ENCODE peak calls at places on chromosomes 1 and 21, in five cellular contexts. One of them, this sample, is unnamed.

GRCh38 chr21:25967566-25968438 is 202.8 kb downstream of the APP start:
- DNase-seq in mesenchymal stem cell: peak; percentile 39
- DNase-seq in neuronal stem cell: no peak
- DNase-seq in IMR-90: no peak
- DNase-seq in H1: no peak
- DNase-seq in this sample: no peak

GRCh38 chr1:6209661-6210605 is 4.0 kb downstream of the RNF207 start:
- DNase-seq in IMR-90: no peak
- DNase-seq in neuronal stem cell: no peak
- DNase-seq in H1: no peak
- DNase-seq in mesenchymal stem cell: no peak
- DNase-seq in this sample: peak; percentile 56

GRCh38 chr1:175343945-175344344 is 151.4 kb upstream of the KIAA0040 start:
- DNase-seq in IMR-90: no peak
- DNase-seq in H1: no peak
- DNase-seq in neuronal stem cell: no peak
- DNase-seq in mesenchymal stem cell: no peak
- DNase-seq in this sample: peak; percentile 23

GRCh38 chr1:206074839-206075238 is 21.9 kb downstream of the RHEX start:
- DNase-seq in neuronal stem cell: no peak
- DNase-seq in IMR-90: no peak
- DNase-seq in mesenchymal stem cell: peak; percentile 24
- DNase-seq in H1: no peak
- DNase-seq in this sample: no peak

GRCh38 chr1:64183380-64183984 is 19.9 kb upstream of the UBE2U start:
- DNase-seq in neuronal stem cell: no peak
- DNase-seq in IMR-90: peak; percentile 61
- DNase-seq in mesenchymal stem cell: peak; percentile 32
- DNase-seq in H1: no peak
- DNase-seq in this sample: peak; percentile 42

GRCh38 chr1:19062258-19063029 is 106.0 kb upstream of the IFFO2 start:
- DNase-seq in neuronal stem cell: no peak
- DNase-seq in IMR-90: no peak
- DNase-seq in mesenchymal stem cell: no peak
- DNase-seq in H1: no peak
- DNase-seq in this sample: peak; percentile 51

GRCh38 chr1:221620437-221621384 is 121.2 kb downstream of the DUSP10 start:
- DNase-seq in H1: no peak
- DNase-seq in IMR-90: peak; percentile 23
- DNase-seq in neuronal stem cell: no peak
- DNase-seq in mesenchymal stem cell: no peak
- DNase-seq in this sample: no peak

GRCh38 chr1:9766759-9767442 is 56.9 kb downstream of the CLSTN1 start:
- DNase-seq in IMR-90: peak; percentile 100
- DNase-seq in H1: no peak
- DNase-seq in neuronal stem cell: no peak
- DNase-seq in mesenchymal stem cell: peak; percentile 99
- DNase-seq in this sample: peak; percentile 73

GRCh38 chr1:11796036-11796828 is 9.5 kb downstream of the MTHFR start:
- DNase-seq in neuronal stem cell: no peak
- DNase-seq in H1: no peak
- DNase-seq in mesenchymal stem cell: no peak
- DNase-seq in IMR-90: peak; percentile 64
- DNase-seq in this sample: no peak

GRCh38 chr21:46056450-46056903 is 41.4 kb upstream of the COL6A2 start:
- DNase-seq in IMR-90: peak; percentile 94
- DNase-seq in H1: no peak
- DNase-seq in neuronal stem cell: no peak
- DNase-seq in mesenchymal stem cell: peak; percentile 88
- DNase-seq in this sample: no peak

GRCh38 chr1:25703671-25704637 is 87.4 kb downstream of the MAN1C1 start:
- DNase-seq in neuronal stem cell: no peak
- DNase-seq in mesenchymal stem cell: no peak
- DNase-seq in H1: no peak
- DNase-seq in IMR-90: no peak
- DNase-seq in this sample: no peak

GRCh38 chr1:159986531-159986930 is 32.5 kb upstream of the SLAMF9 start:
- DNase-seq in H1: no peak
- DNase-seq in mesenchymal stem cell: no peak
- DNase-seq in IMR-90: no peak
- DNase-seq in neuronal stem cell: no peak
- DNase-seq in this sample: no peak

GRCh38 chr1:20730690-20731056 is 1.8 kb downstream of the SH2D5 start:
- DNase-seq in neuronal stem cell: no peak
- DNase-seq in H1: no peak
- DNase-seq in IMR-90: no peak
- DNase-seq in mesenchymal stem cell: no peak
- DNase-seq in this sample: no peak

GRCh38 chr1:11056504-11056903 is 3.3 kb downstream of the SRM start:
- DNase-seq in IMR-90: no peak
- DNase-seq in neuronal stem cell: no peak
- DNase-seq in mesenchymal stem cell: no peak
- DNase-seq in H1: no peak
- DNase-seq in this sample: no peak

GRCh38 chr1:52444465-52444864 is 40.1 kb downstream of the PRPF38A start:
- DNase-seq in H1: no peak
- DNase-seq in IMR-90: no peak
- DNase-seq in mesenchymal stem cell: no peak
- DNase-seq in neuronal stem cell: no peak
- DNase-seq in this sample: no peak

GRCh38 chr1:20090641-20091040 is 20.6 kb downstream of the PLA2G5 start:
- DNase-seq in mesenchymal stem cell: no peak
- DNase-seq in H1: no peak
- DNase-seq in neuronal stem cell: no peak
- DNase-seq in IMR-90: no peak
- DNase-seq in this sample: no peak

GRCh38 chr21:42245348-42246185 is 26.6 kb downstream of the ABCG1 start:
- DNase-seq in IMR-90: no peak
- DNase-seq in H1: no peak
- DNase-seq in mesenchymal stem cell: no peak
- DNase-seq in neuronal stem cell: no peak
- DNase-seq in this sample: peak; percentile 35

GRCh38 chr1:224705578-224705977 is 89.5 kb downstream of the CNIH3 start:
- DNase-seq in H1: no peak
- DNase-seq in mesenchymal stem cell: no peak
- DNase-seq in IMR-90: no peak
- DNase-seq in neuronal stem cell: no peak
- DNase-seq in this sample: no peak

GRCh38 chr1:37037675-37038074 is 3.4 kb upstream of the GRIK3 start:
- DNase-seq in H1: no peak
- DNase-seq in mesenchymal stem cell: no peak
- DNase-seq in IMR-90: no peak
- DNase-seq in neuronal stem cell: no peak
- DNase-seq in this sample: no peak

GRCh38 chr1:229709620-229710019 is 83.6 kb downstream of the URB2 start:
- DNase-seq in mesenchymal stem cell: no peak
- DNase-seq in neuronal stem cell: no peak
- DNase-seq in H1: no peak
- DNase-seq in IMR-90: no peak
- DNase-seq in this sample: no peak

GRCh38 chr1:161182214-161182613 is 4.9 kb upstream of the B4GALT3 start:
- DNase-seq in mesenchymal stem cell: no peak
- DNase-seq in IMR-90: peak; percentile 60
- DNase-seq in neuronal stem cell: no peak
- DNase-seq in H1: no peak
- DNase-seq in this sample: no peak

GRCh38 chr21:45203983-45204382 is 83.7 kb downstream of the POFUT2 start:
- DNase-seq in mesenchymal stem cell: no peak
- DNase-seq in IMR-90: no peak
- DNase-seq in H1: no peak
- DNase-seq in neuronal stem cell: no peak
- DNase-seq in this sample: no peak

GRCh38 chr1:21680918-21681317 is 11.8 kb upstream of the RAP1GAP start:
- DNase-seq in neuronal stem cell: no peak
- DNase-seq in mesenchymal stem cell: no peak
- DNase-seq in H1: no peak
- DNase-seq in IMR-90: peak; percentile 69
- DNase-seq in this sample: no peak

GRCh38 chr1:247077768-247078314 is 770 bp downstream of the ZNF670 start:
- DNase-seq in neuronal stem cell: no peak
- DNase-seq in H1: no peak
- DNase-seq in mesenchymal stem cell: no peak
- DNase-seq in IMR-90: peak; percentile 5
- DNase-seq in this sample: no peak

GRCh38 chr1:201999625-202000238 is 10.7 kb upstream of the ELF3 start:
- DNase-seq in H1: no peak
- DNase-seq in mesenchymal stem cell: peak; percentile 69
- DNase-seq in neuronal stem cell: no peak
- DNase-seq in IMR-90: peak; percentile 53
- DNase-seq in this sample: peak; percentile 81

GRCh38 chr1:167440345-167440744 is 78.0 kb downstream of the CD247 start:
- DNase-seq in neuronal stem cell: no peak
- DNase-seq in H1: no peak
- DNase-seq in mesenchymal stem cell: no peak
- DNase-seq in IMR-90: no peak
- DNase-seq in this sample: no peak

GRCh38 chr1:2379733-2380404 is 11.5 kb downstream of the MORN1 start:
- DNase-seq in IMR-90: no peak
- DNase-seq in mesenchymal stem cell: no peak
- DNase-seq in H1: no peak
- DNase-seq in neuronal stem cell: no peak
- DNase-seq in this sample: no peak

GRCh38 chr1:219312967-219313366 is 139.3 kb downstream of the LYPLAL1 start:
- DNase-seq in IMR-90: peak; percentile 92
- DNase-seq in H1: no peak
- DNase-seq in mesenchymal stem cell: peak; percentile 76
- DNase-seq in neuronal stem cell: no peak
- DNase-seq in this sample: no peak

GRCh38 chr21:41956926-41957729 is 3.3 kb upstream of the C2CD2 start:
- DNase-seq in IMR-90: peak; percentile 93
- DNase-seq in mesenchymal stem cell: peak; percentile 85
- DNase-seq in neuronal stem cell: no peak
- DNase-seq in H1: no peak
- DNase-seq in this sample: peak; percentile 36

GRCh38 chr1:212437179-212437798 is 4.6 kb downstream of the NENF start:
- DNase-seq in neuronal stem cell: no peak
- DNase-seq in mesenchymal stem cell: no peak
- DNase-seq in H1: no peak
- DNase-seq in IMR-90: no peak
- DNase-seq in this sample: no peak

GRCh38 chr1:236512019-236512418 is 11.8 kb upstream of the LGALS8 start:
- DNase-seq in H1: no peak
- DNase-seq in neuronal stem cell: no peak
- DNase-seq in IMR-90: no peak
- DNase-seq in mesenchymal stem cell: no peak
- DNase-seq in this sample: no peak

GRCh38 chr21:39314155-39315027 is 959 bp upstream of the BRWD1 start:
- DNase-seq in neuronal stem cell: no peak
- DNase-seq in mesenchymal stem cell: peak; percentile 72
- DNase-seq in IMR-90: peak; percentile 65
- DNase-seq in H1: no peak
- DNase-seq in this sample: peak; percentile 79

GRCh38 chr1:204677864-204678263 is 7.7 kb downstream of the LRRN2 start:
- DNase-seq in IMR-90: no peak
- DNase-seq in H1: no peak
- DNase-seq in neuronal stem cell: no peak
- DNase-seq in mesenchymal stem cell: no peak
- DNase-seq in this sample: no peak

GRCh38 chr1:48530727-48531351 is 58.8 kb upstream of the SPATA6 start:
- DNase-seq in H1: peak; percentile 85
- DNase-seq in IMR-90: peak; percentile 29
- DNase-seq in neuronal stem cell: peak; percentile 87
- DNase-seq in mesenchymal stem cell: peak; percentile 13
- DNase-seq in this sample: peak; percentile 95

GRCh38 chr1:143698016-143698415 is 273.8 kb downstream of the FAM72C start:
- DNase-seq in mesenchymal stem cell: no peak
- DNase-seq in IMR-90: no peak
- DNase-seq in H1: peak; percentile 29
- DNase-seq in neuronal stem cell: peak; percentile 26
- DNase-seq in this sample: peak; percentile 64
- H3K4me3 ChIP-seq in mesenchymal stem cell: peak overlapping the region; percentile 69
- H3K4me3 ChIP-seq in IMR-90: no peak overlapping the region
- H3K4me3 ChIP-seq in H1: no peak overlapping the region
- H3K4me3 ChIP-seq in neuronal stem cell: no peak overlapping the region
- H3K4me3 ChIP-seq in this sample: no peak overlapping the region

DNA sequence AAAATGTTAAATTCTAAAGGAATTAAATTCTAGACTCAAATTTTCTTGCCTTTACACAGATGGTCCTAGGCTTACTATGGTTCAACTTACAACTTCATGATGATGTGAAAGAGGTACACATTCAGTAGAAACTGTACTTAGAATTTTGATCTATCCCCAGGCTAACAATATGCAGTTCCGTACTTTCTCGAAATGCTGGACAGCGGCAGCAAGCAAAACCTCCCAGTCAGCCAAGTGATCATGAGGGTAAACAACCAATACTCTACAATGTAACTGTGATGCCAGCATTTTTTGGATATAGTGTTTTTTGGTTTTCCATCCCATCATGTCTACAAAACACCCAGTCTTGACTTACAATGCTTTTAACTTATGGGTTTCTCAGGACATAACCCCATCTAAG is 25.7 kb downstream of the VAV3 start:
- DNase-seq in H1: no peak
- DNase-seq in neuronal stem cell: no peak
- DNase-seq in mesenchymal stem cell: no peak
- DNase-seq in IMR-90: no peak
- DNase-seq in this sample: no peak
- H2BK5ac ChIP-seq in H1: no peak overlapping the region
- H2BK5ac ChIP-seq in neuronal stem cell: no peak overlapping the region
- H2BK5ac ChIP-seq in mesenchymal stem cell: no peak overlapping the region
- H2BK5ac ChIP-seq in IMR-90: no peak overlapping the region
- H2BK5ac ChIP-seq in this sample: no peak overlapping the region

DNA sequence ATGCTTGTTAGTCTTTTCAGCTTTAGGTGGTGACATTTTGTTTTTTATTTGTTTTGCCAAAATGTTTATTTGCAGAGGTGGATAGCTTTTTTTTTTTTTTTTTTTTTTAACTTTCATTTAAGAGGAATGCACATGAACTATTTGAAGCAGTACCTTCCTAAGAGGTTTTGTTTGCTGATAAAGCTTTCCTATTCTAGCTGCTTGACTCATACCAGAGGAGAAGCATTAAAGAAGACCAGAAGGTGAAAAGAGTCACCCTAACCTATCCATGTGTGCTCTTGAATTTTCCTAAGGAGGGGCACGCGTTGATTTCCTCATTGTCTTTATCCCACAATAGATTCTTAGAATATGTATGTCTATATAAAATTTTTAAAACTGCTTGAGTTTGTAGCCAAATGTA is 57.7 kb downstream of the PRDM2 start:
- DNase-seq in neuronal stem cell: no peak
- DNase-seq in mesenchymal stem cell: no peak
- DNase-seq in H1: no peak
- DNase-seq in IMR-90: no peak
- DNase-seq in this sample: no peak
- H3K4me3 ChIP-seq in neuronal stem cell: no peak overlapping the region
- H3K4me3 ChIP-seq in mesenchymal stem cell: no peak overlapping the region
- H3K4me3 ChIP-seq in H1: no peak overlapping the region
- H3K4me3 ChIP-seq in IMR-90: no peak overlapping the region
- H3K4me3 ChIP-seq in this sample: no peak overlapping the region

DNA sequence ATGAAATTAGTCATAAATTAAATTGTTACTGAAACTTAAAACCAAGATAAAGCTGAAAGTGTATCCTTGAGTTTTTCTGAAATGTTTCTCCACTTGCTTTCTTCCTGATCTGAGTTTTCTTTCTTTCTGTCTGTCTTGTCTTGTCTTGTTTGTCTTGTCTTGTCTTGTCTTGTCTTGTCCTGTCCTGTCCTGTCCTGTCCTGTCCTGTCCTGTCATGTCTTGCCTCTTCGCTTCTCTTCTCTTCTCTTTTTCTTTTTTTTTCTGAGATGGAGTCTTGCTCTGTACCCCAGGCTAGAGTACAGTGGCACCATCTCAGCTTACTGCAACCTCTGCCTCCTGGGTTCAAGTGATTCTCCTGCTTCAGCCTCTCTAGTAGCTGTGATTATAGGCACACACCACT is 73.7 kb downstream of the ADGRL2 start:
- DNase-seq in neuronal stem cell: no peak
- DNase-seq in IMR-90: no peak
- DNase-seq in mesenchymal stem cell: no peak
- DNase-seq in H1: no peak
- DNase-seq in this sample: no peak
- H2BK5ac ChIP-seq in neuronal stem cell: no peak overlapping the region
- H2BK5ac ChIP-seq in IMR-90: no peak overlapping the region
- H2BK5ac ChIP-seq in mesenchymal stem cell: no peak overlapping the region
- H2BK5ac ChIP-seq in H1: peak overlapping the region; percentile 40
- H2BK5ac ChIP-seq in this sample: no peak overlapping the region

This sample was measured in mesendoderm.